ENCODE peak calls at places on chromosomes 11 and 22, in eight cellular contexts. D is tibial artery; Q is heart right ventricle; X is HCT116; M is WERI-Rb-1; F is thoracic aorta; V is CD8-positive, alpha-beta T cell; J is fibroblast of lung. W is an unnamed sample.

GRCh38 chr11:113278481-113278880 is 35.9 kb upstream of the TTC12 start:
- DNase-seq in D (no peak), Q (no peak), X (no peak), M (no peak), F (no peak), V (no peak), J (no peak), W (no peak)

GRCh38 chr11:36743039-36743438 is 145.0 kb upstream of the RAG2 start:
- DNase-seq in D (no peak), Q (no peak), X (no peak), M (no peak), F (no peak), V (no peak), J (no peak), W (no peak)

GRCh38 chr22:23002612-23003180 is 67.6 kb upstream of the GNAZ start:
- DNase-seq in D (no peak), Q (no peak), X (no peak), M (no peak), F (no peak), V (no peak), J (no peak), W (no peak)

GRCh38 chr11:63917685-63918523 is 940 bp upstream of the RCOR2 start:
- DNase-seq in D (peak; percentile 92), Q (peak; percentile 80), X (peak; percentile 68), M (peak; percentile 94), F (no peak), V (peak; percentile 29), J (no peak), W (no peak)

GRCh38 chr11:57713849-57714248 is 1.5 kb downstream of the TMX2 start:
- DNase-seq in D (no peak), Q (no peak), X (no peak), M (no peak), F (no peak), V (no peak), J (no peak), W (no peak)

GRCh38 chr22:42425337-42425988 is 6.7 kb downstream of the NFAM1 start:
- DNase-seq in D (no peak), Q (no peak), X (no peak), M (no peak), F (no peak), V (no peak), J (no peak), W (peak; percentile 52)

GRCh38 chr11:119741369-119742262 is 12.6 kb upstream of the NECTIN1 start:
- DNase-seq in D (no peak), Q (peak; percentile 73), X (no peak), M (no peak), F (no peak), V (peak; percentile 73), J (no peak), W (no peak)

GRCh38 chr11:6061475-6061874 is 30.9 kb upstream of the OR56A1 start:
- DNase-seq in D (no peak), Q (no peak), X (no peak), M (no peak), F (no peak), V (no peak), J (no peak), W (no peak)

GRCh38 chr11:119094816-119095065 is 6.9 kb downstream of the DPAGT1 start:
- DNase-seq in D (peak; percentile 93), Q (peak; percentile 85), X (no peak), M (no peak), F (peak; percentile 59), V (no peak), J (peak; percentile 84), W (peak; percentile 34)

GRCh38 chr11:26842458-26842841 is 120.6 kb upstream of the SLC5A12 start:
- DNase-seq in D (no peak), Q (no peak), X (no peak), M (no peak), F (no peak), V (no peak), J (peak; percentile 43), W (no peak)

GRCh38 chr11:19713221-19714092 is 820 bp downstream of the NAV2 start:
- DNase-seq in D (no peak), Q (peak; percentile 31), X (no peak), M (no peak), F (no peak), V (no peak), J (no peak), W (no peak)

GRCh38 chr22:49076300-49077035 is 751.2 kb downstream of the BRD1 start:
- DNase-seq in D (peak; percentile 19), Q (no peak), X (no peak), M (no peak), F (no peak), V (no peak), J (no peak), W (no peak)

GRCh38 chr11:72703281-72704008 is 29.2 kb upstream of the PDE2A start:
- DNase-seq in D (peak; percentile 83), Q (peak; percentile 69), X (no peak), M (peak; percentile 86), F (no peak), V (no peak), J (peak; percentile 69), W (no peak)

GRCh38 chr11:100863080-100863581 is 176.0 kb downstream of the ARHGAP42 start:
- DNase-seq in D (no peak), Q (no peak), X (no peak), M (peak; percentile 62), F (no peak), V (no peak), J (peak; percentile 99), W (no peak)

DNA sequence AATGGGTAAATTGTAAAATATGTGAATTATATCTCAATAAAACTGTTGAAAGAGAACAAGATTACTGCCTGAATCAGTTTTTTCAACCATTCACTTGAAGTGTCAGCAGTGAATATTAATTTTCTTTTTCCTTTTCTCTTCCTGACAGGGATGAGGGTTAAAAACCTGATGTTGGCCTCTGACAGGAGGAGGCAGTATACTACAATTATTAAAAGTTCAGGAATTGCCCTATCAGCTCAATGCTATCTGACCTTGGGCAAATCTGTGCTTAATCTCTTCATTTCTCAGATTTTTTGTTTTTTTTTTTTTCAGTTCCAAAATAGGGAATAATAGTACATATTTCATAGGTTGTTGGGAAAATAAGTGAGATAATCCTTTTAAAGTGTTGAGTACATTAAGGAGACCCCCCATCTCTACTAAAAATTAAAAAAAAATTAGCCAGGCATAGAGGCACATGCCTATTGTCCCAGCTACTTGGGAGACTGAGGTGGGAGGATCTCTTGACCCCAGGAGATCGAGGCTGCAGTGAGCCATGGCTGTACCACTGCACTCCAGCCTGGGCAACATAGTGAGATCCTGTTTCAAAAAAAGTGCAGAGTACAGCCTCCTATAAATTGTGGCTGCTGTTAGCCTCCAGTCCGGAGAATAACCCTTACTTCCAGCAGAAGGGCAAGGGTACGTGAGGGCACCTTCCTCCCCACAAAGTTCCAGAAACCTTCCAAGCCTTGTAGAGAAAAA is 48.8 kb downstream of the TRIM44 start:
- DNase-seq in D (no peak), Q (no peak), X (no peak), M (no peak), F (no peak), V (no peak), J (no peak), W (no peak)
- TF ChIP-seq CTCF in D (no peak), Q (no peak), X (peak; percentile 35), M (no peak), F (no peak), V (no peak), J (peak; percentile 15), W (no peak)

GRCh38 chr11:86747801-86748200 is 52.5 kb upstream of the PRSS23 start:
- DNase-seq in D (no peak), Q (no peak), X (no peak), M (no peak), F (no peak), V (no peak), J (no peak), W (no peak)

GRCh38 chr11:86746509-86746908 is 53.8 kb upstream of the PRSS23 start:
- DNase-seq in D (no peak), Q (no peak), X (no peak), M (no peak), F (no peak), V (no peak), J (no peak), W (no peak)

GRCh38 chr11:86749861-86750401 is 50.4 kb upstream of the PRSS23 start:
- DNase-seq in D (no peak), Q (no peak), X (no peak), M (no peak), F (no peak), V (no peak), J (no peak), W (no peak)

GRCh38 chr11:86749376-86749775 is 51.0 kb upstream of the PRSS23 start:
- DNase-seq in D (no peak), Q (no peak), X (no peak), M (peak; percentile 33), F (no peak), V (no peak), J (no peak), W (no peak)

DNA sequence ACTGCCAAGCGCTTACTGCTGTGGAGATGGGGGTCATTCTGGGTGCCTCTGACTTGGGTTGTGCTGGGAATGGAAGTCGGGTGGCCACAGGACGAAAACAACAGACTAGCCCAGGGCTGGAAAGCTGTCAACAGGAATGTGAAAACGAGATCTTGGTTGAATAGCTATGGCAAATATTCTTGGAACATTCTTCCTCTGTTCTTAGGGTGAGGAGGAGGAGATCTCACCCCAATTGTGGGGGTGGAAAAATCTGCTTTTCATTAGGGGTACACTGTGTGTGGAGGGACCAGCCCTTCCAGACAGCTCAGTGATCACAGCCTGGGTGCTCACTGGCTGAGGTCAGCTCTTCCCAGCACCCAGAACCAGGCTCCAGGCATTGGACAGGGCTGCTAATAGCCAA is 52.0 kb upstream of the PRSS23 start:
- DNase-seq in D (no peak), Q (no peak), X (no peak), M (no peak), F (no peak), V (no peak), J (peak; percentile 75), W (no peak)
- H3K27ac ChIP-seq in D (peak overlapping the region; percentile 1), Q (no peak overlapping the region), X (no peak overlapping the region), M (no peak overlapping the region), F (no peak overlapping the region), V (no peak overlapping the region), J (no peak overlapping the region), W (no peak overlapping the region)

GRCh38 chr11:114846040-114846791 is 167.9 kb downstream of the NXPE2 start:
- DNase-seq in D (no peak), Q (peak; percentile 56), X (no peak), M (peak; percentile 89), F (no peak), V (no peak), J (peak; percentile 49), W (no peak)
- TF ChIP-seq CTCF in D (no peak), Q (no peak), X (no peak), M (peak; percentile 81), F (no peak), V (no peak), J (no peak), W (no peak)

DNA sequence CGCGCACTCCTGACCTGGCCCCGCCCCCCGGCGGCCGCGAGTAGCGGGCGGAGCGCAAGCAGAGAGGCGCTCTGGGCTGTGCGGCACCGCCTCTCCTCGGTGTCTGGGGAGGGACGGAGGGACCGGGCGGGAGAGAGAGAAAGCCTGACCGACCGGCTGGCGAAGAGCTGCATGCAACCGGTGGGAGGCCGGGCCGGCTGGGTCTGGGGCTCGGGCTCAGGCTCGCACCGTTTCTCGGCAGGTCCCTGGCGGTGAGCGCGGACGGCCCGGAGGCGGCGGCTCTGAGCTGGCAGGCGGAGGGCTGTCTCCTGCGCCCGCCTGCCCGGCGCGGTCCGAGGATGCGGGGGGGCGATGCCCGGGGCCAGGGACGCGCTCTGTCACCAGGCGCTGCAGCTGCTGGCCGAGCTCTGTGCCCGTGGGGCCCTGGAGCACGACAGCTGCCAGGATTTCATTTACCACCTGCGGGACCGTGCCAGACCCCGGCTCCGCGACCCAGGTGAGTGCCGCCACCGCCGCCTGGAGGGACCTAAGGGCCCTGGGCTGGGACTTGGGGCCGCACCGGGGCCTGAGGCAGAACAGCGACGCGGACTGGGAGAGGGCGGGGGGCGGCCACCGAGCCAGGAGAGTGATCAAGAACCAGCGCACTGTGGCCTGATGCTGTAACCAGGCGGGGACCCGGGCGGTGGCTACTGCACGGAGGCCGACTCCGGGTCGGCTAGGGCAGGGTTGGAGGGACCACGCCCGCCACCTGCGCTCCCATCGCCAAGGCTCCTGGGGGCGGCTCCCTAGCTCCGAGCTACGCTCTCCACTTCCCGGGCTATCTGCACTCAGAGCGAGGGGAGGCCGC is at the start of gene SYT9:
- DNase-seq in D (peak; percentile 62), Q (peak; percentile 37), X (no peak), M (peak; percentile 53), F (no peak), V (no peak), J (peak; percentile 19), W (peak; percentile 22)
- H3K27ac ChIP-seq in D (no peak within 1 kb of the TSS), Q (no peak within 1 kb of the TSS), X (no peak within 1 kb of the TSS), M (no peak within 1 kb of the TSS), F (no peak within 1 kb of the TSS), V (no peak within 1 kb of the TSS), J (no peak within 1 kb of the TSS), W (no peak within 1 kb of the TSS)